ENCODE peak calls at places on chromosomes 5 and 9, in eight cellular contexts. One of them, this sample, is unnamed.

GRCh38 chr5:110054240-110054639 is 364.5 kb downstream of the MAN2A1 start:
- DNase-seq in AG04449: no peak
- DNase-seq in endodermal cell: no peak
- DNase-seq in ascending aorta: peak
- DNase-seq in mucosa of descending colon: no peak
- DNase-seq in prostate gland: peak
- DNase-seq in lower leg skin: peak
- DNase-seq in A549: peak
- DNase-seq in this sample: peak

GRCh38 chr9:2157277-2158105 is 142.3 kb downstream of the SMARCA2 start:
- DNase-seq in AG04449: no peak
- DNase-seq in endodermal cell: peak
- DNase-seq in ascending aorta: no peak
- DNase-seq in mucosa of descending colon: peak
- DNase-seq in prostate gland: peak
- DNase-seq in lower leg skin: peak
- DNase-seq in A549: peak
- DNase-seq in this sample: peak

GRCh38 chr9:126915281-126915816 is 767 bp downstream of the RALGPS1 start:
- DNase-seq in AG04449: no peak
- DNase-seq in endodermal cell: peak
- DNase-seq in ascending aorta: no peak
- DNase-seq in mucosa of descending colon: peak
- DNase-seq in prostate gland: peak
- DNase-seq in lower leg skin: no peak
- DNase-seq in A549: no peak
- DNase-seq in this sample: no peak

GRCh38 chr5:173329370-173330150 is 1.3 kb upstream of the STC2 start:
- DNase-seq in AG04449: no peak
- DNase-seq in endodermal cell: peak
- DNase-seq in ascending aorta: no peak
- DNase-seq in mucosa of descending colon: no peak
- DNase-seq in prostate gland: no peak
- DNase-seq in lower leg skin: no peak
- DNase-seq in A549: peak
- DNase-seq in this sample: no peak

GRCh38 chr9:131228988-131229387 is 47.3 kb downstream of the FAM78A start:
- DNase-seq in AG04449: no peak
- DNase-seq in endodermal cell: no peak
- DNase-seq in ascending aorta: no peak
- DNase-seq in mucosa of descending colon: no peak
- DNase-seq in prostate gland: no peak
- DNase-seq in lower leg skin: no peak
- DNase-seq in A549: no peak
- DNase-seq in this sample: peak

GRCh38 chr5:157463621-157464407 is 3.8 kb downstream of the NIPAL4 start:
- DNase-seq in AG04449: no peak
- DNase-seq in endodermal cell: peak
- DNase-seq in ascending aorta: no peak
- DNase-seq in mucosa of descending colon: no peak
- DNase-seq in prostate gland: no peak
- DNase-seq in lower leg skin: peak
- DNase-seq in A549: peak
- DNase-seq in this sample: no peak

GRCh38 chr9:114643906-114644305 is 13.7 kb downstream of the TEX53 start:
- DNase-seq in AG04449: no peak
- DNase-seq in endodermal cell: no peak
- DNase-seq in ascending aorta: no peak
- DNase-seq in mucosa of descending colon: no peak
- DNase-seq in prostate gland: no peak
- DNase-seq in lower leg skin: no peak
- DNase-seq in A549: no peak
- DNase-seq in this sample: peak

GRCh38 chr5:134005415-134006118 is 792 bp upstream of the VDAC1 start:
- DNase-seq in AG04449: no peak
- DNase-seq in endodermal cell: peak
- DNase-seq in ascending aorta: no peak
- DNase-seq in mucosa of descending colon: peak
- DNase-seq in prostate gland: peak
- DNase-seq in lower leg skin: no peak
- DNase-seq in A549: peak
- DNase-seq in this sample: no peak

GRCh38 chr5:76294573-76294972 is 108.5 kb upstream of the IQGAP2 start:
- DNase-seq in AG04449: no peak
- DNase-seq in endodermal cell: no peak
- DNase-seq in ascending aorta: no peak
- DNase-seq in mucosa of descending colon: no peak
- DNase-seq in prostate gland: no peak
- DNase-seq in lower leg skin: no peak
- DNase-seq in A549: no peak
- DNase-seq in this sample: no peak

DNA sequence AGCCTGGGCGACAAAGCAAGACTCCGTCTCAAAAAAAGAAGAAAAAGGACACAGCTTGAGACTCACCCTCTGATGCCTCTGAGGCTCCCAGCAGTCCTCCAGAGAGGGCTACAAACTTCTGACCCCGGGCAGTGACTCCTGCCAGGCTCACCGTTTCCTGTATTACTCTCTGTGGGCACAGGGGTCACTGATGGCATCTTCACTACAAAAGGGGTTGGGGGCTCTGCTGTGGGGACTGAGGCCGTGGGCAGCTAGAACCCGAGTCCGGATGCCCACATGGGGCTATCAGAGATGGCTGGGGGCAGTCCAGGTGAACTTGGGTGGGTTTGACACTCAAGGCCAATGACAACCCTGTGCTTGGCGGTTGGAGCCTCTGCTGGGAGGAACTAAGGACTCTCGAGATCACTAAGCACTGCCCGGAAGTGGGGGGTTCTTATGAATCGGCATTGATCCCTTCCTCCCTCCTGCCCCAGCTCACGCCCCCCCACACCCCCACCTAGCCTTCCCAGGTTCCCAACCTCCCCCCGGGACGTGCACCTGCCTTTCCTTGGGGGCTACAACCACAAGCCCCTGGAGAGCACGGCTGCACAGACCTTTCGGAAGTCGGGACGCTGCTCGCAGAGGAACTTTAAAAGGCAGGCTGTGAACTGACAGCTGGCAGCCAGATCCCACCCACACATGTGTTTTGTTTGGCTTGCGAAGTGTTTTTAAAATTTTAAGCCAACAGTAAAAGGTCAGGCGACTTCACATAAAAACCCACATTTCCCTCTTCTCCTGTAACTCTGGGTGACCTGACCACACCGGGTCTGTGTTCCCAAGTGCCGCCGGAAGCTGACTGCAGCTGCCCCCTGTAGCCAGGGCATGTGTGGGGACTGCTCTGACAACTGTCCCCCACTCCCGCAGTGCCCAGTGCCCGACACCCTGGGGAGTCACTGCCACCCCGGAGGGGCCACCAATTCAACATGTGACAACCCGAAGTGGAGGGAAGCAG is 5.0 kb upstream of the RALGDS start:
- DNase-seq in AG04449: no peak
- DNase-seq in endodermal cell: no peak
- DNase-seq in ascending aorta: no peak
- DNase-seq in mucosa of descending colon: peak
- DNase-seq in prostate gland: peak
- DNase-seq in lower leg skin: no peak
- DNase-seq in A549: no peak
- DNase-seq in this sample: peak
- TF ChIP-seq CTCF in AG04449: no peak
- TF ChIP-seq CTCF in endodermal cell: no peak
- TF ChIP-seq CTCF in ascending aorta: no peak
- TF ChIP-seq CTCF in mucosa of descending colon: no peak
- TF ChIP-seq CTCF in prostate gland: no peak
- TF ChIP-seq CTCF in lower leg skin: no peak
- TF ChIP-seq CTCF in A549: no peak
- TF ChIP-seq CTCF in this sample: no peak

GRCh38 chr9:4837126-4837767 is 44.5 kb downstream of the RCL1 start:
- DNase-seq in AG04449: no peak
- DNase-seq in endodermal cell: no peak
- DNase-seq in ascending aorta: no peak
- DNase-seq in mucosa of descending colon: no peak
- DNase-seq in prostate gland: no peak
- DNase-seq in lower leg skin: no peak
- DNase-seq in A549: no peak
- DNase-seq in this sample: peak
- H3K4me3 ChIP-seq in AG04449: no peak
- H3K4me3 ChIP-seq in endodermal cell: no peak
- H3K4me3 ChIP-seq in ascending aorta: no peak
- H3K4me3 ChIP-seq in mucosa of descending colon: no peak
- H3K4me3 ChIP-seq in prostate gland: no peak
- H3K4me3 ChIP-seq in lower leg skin: no peak
- H3K4me3 ChIP-seq in A549: no peak
- H3K4me3 ChIP-seq in this sample: no peak

DNA sequence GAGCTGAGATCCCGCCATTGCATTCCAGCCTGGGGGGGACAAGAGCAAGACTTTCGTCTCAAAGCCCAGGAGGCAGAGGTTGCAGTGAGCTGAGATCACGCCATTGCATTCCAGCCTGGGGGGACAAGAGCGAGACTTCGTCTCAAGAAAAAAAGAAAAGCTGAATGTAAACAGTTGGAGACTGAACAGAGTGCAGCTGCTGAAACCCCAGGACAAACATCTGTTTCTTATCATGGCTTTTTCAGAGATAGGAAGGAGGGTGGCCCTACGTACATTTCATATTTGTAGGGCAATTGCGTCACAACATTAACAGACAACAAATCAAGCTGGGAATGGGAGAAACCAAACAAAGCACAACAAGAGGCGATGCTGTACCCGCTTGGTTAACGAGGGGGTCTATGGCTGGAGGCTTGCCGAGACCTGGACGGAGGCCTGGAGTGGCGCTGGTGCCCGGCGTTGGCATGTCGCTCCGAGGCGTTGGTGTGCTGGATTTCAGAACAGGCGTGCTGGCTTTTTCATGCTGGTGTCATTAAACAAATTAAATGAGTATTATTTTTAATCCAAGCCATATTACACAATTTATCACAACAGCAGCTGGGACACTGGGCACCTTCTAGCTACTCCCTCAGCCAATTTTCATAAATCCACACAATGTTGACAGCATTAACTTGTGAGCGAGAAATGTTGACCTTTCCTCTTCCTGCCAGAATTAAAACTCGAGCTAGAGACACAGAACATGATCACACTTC is 76.2 kb downstream of the TLE1 start:
- DNase-seq in AG04449: no peak
- DNase-seq in endodermal cell: no peak
- DNase-seq in ascending aorta: no peak
- DNase-seq in mucosa of descending colon: peak
- DNase-seq in prostate gland: no peak
- DNase-seq in lower leg skin: peak
- DNase-seq in A549: no peak
- DNase-seq in this sample: peak
- TF ChIP-seq CTCF in AG04449: no peak
- TF ChIP-seq CTCF in endodermal cell: no peak
- TF ChIP-seq CTCF in ascending aorta: no peak
- TF ChIP-seq CTCF in mucosa of descending colon: no peak
- TF ChIP-seq CTCF in prostate gland: no peak
- TF ChIP-seq CTCF in lower leg skin: no peak
- TF ChIP-seq CTCF in A549: no peak
- TF ChIP-seq CTCF in this sample: no peak

DNA sequence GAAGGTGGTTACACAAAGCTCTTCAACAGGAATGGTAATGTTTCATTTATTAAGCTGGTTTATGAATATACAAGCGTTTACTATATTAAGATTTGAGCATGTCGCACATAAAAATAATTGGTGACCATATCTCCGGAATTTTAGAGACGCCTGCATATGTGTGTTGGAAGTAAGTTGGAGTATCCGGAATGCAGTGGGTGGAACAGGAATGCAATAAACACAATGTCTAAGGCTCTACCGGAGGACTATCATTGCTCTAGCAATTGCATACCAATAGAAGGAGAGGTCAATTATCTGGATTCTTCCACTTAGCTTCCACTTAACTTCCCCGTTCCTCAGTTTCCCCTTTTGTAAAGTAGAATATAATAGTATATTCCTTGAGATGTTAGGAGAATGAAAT is 1.1 kb upstream of the CEP78 start:
- DNase-seq in AG04449: no peak
- DNase-seq in endodermal cell: no peak
- DNase-seq in ascending aorta: no peak
- DNase-seq in mucosa of descending colon: no peak
- DNase-seq in prostate gland: no peak
- DNase-seq in lower leg skin: no peak
- DNase-seq in A549: no peak
- DNase-seq in this sample: peak
- H3K4me3 ChIP-seq in AG04449: peak
- H3K4me3 ChIP-seq in endodermal cell: peak
- H3K4me3 ChIP-seq in ascending aorta: peak
- H3K4me3 ChIP-seq in mucosa of descending colon: no peak
- H3K4me3 ChIP-seq in prostate gland: no peak
- H3K4me3 ChIP-seq in lower leg skin: no peak
- H3K4me3 ChIP-seq in A549: peak
- H3K4me3 ChIP-seq in this sample: peak

DNA sequence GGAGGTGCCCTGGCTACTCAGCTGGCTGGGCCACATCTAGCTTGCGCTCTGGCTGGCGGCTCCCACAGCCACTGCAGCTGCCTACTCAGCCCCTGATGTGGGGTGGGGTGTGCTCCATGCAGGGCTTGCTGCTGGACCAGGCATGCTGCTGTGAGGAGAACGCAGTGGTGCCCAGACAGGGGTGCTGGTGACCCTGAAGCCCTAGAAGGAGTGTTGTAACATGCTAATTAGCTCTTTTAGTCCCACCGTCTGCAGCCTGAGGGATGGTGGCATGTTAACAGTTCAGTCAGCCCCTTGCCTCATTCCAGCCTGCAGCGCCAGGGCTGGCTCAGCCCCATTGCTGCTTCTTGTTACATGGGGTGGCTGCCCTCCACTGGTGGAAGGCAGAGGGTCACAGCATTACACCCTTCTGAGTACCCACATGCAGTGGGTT is 642.3 kb downstream of the DMRTA1 start:
- DNase-seq in AG04449: no peak
- DNase-seq in endodermal cell: peak
- DNase-seq in ascending aorta: no peak
- DNase-seq in mucosa of descending colon: no peak
- DNase-seq in prostate gland: peak
- DNase-seq in lower leg skin: no peak
- DNase-seq in A549: peak
- DNase-seq in this sample: peak
- TF ChIP-seq CTCF in AG04449: no peak
- TF ChIP-seq CTCF in endodermal cell: peak
- TF ChIP-seq CTCF in ascending aorta: no peak
- TF ChIP-seq CTCF in mucosa of descending colon: no peak
- TF ChIP-seq CTCF in prostate gland: no peak
- TF ChIP-seq CTCF in lower leg skin: no peak
- TF ChIP-seq CTCF in A549: no peak
- TF ChIP-seq CTCF in this sample: peak

GRCh38 chr5:141513021-141513626 is 24.2 kb downstream of the PCDHGC5 start:
- DNase-seq in AG04449: no peak
- DNase-seq in endodermal cell: peak
- DNase-seq in ascending aorta: no peak
- DNase-seq in mucosa of descending colon: peak
- DNase-seq in prostate gland: peak
- DNase-seq in lower leg skin: no peak
- DNase-seq in A549: no peak
- DNase-seq in this sample: no peak
- H3K4me3 ChIP-seq in AG04449: peak
- H3K4me3 ChIP-seq in endodermal cell: peak
- H3K4me3 ChIP-seq in ascending aorta: peak
- H3K4me3 ChIP-seq in mucosa of descending colon: no peak
- H3K4me3 ChIP-seq in prostate gland: peak
- H3K4me3 ChIP-seq in lower leg skin: peak
- H3K4me3 ChIP-seq in A549: no peak
- H3K4me3 ChIP-seq in this sample: peak